ENCODE peak calls at places on chromosomes 2 and 18, in eight cellular contexts. H is HCT116, M is A549, Y is HepG2, U is HL-60, P is K562, K is GM12878, V is Panc1. G is an unnamed sample.

GRCh38 chr2:95266781-95267430 is 7.3 kb upstream of the PROM2 start:
- DNase-seq in H (no peak), M (no peak), Y (no peak), U (no peak), P (no peak), K (no peak), V (no peak), G (no peak)

GRCh38 chr18:58779514-58779913 is 85.2 kb upstream of the ZNF532 start:
- DNase-seq in H (no peak), M (no peak), Y (no peak), U (no peak), P (no peak), K (no peak), V (no peak), G (no peak)

GRCh38 chr2:237277151-237277550 is 136.8 kb downstream of the COL6A3 start:
- DNase-seq in H (no peak), M (no peak), Y (no peak), U (no peak), P (no peak), K (no peak), V (no peak), G (no peak)

GRCh38 chr18:36595046-36595817 is 233.6 kb downstream of the TPGS2 start:
- DNase-seq in H (no peak), M (no peak), Y (no peak), U (no peak), P (no peak), K (no peak), V (no peak), G (no peak)

GRCh38 chr2:47688561-47688960 is 94.4 kb upstream of the MSH6 start:
- DNase-seq in H (no peak), M (no peak), Y (no peak), U (peak; percentile 18), P (no peak), K (no peak), V (no peak), G (no peak)

GRCh38 chr2:189927823-189928222 is 134.7 kb downstream of the MSTN start:
- DNase-seq in H (no peak), M (no peak), Y (no peak), U (no peak), P (no peak), K (no peak), V (no peak), G (no peak)

GRCh38 chr2:136141510-136142154 is 23.7 kb upstream of the CXCR4 start:
- DNase-seq in H (no peak), M (no peak), Y (no peak), U (peak; percentile 83), P (peak; percentile 16), K (no peak), V (no peak), G (peak; percentile 74)

GRCh38 chr2:150274108-150274507 is 213.4 kb downstream of the RND3 start:
- DNase-seq in H (no peak), M (no peak), Y (no peak), U (no peak), P (no peak), K (no peak), V (no peak), G (no peak)

GRCh38 chr2:160387558-160388262 is 105.9 kb downstream of the RBMS1 start:
- DNase-seq in H (no peak), M (peak; percentile 85), Y (no peak), U (no peak), P (no peak), K (no peak), V (no peak), G (no peak)

GRCh38 chr2:237693281-237694039 is 66.1 kb downstream of the LRRFIP1 start:
- DNase-seq in H (no peak), M (peak; percentile 69), Y (peak; percentile 64), U (no peak), P (peak; percentile 50), K (no peak), V (peak; percentile 48), G (no peak)

GRCh38 chr2:65442420-65443020 is 10.1 kb upstream of the SPRED2 start:
- DNase-seq in H (no peak), M (no peak), Y (no peak), U (no peak), P (no peak), K (no peak), V (no peak), G (no peak)
- TF ChIP-seq CTCF in H (no peak), M (no peak), Y (no peak), U (no peak), P (no peak), K (no peak), V (no peak), G (no peak)

GRCh38 chr2:61055557-61055956 is 10.1 kb upstream of the SANBR start:
- DNase-seq in H (no peak), M (peak; percentile 36), Y (no peak), U (no peak), P (no peak), K (no peak), V (no peak), G (no peak)
- TF ChIP-seq REST in H (no peak), M (no peak), Y (no peak), U (no peak), P (no peak), K (no peak), V (no peak), G (no peak)

DNA sequence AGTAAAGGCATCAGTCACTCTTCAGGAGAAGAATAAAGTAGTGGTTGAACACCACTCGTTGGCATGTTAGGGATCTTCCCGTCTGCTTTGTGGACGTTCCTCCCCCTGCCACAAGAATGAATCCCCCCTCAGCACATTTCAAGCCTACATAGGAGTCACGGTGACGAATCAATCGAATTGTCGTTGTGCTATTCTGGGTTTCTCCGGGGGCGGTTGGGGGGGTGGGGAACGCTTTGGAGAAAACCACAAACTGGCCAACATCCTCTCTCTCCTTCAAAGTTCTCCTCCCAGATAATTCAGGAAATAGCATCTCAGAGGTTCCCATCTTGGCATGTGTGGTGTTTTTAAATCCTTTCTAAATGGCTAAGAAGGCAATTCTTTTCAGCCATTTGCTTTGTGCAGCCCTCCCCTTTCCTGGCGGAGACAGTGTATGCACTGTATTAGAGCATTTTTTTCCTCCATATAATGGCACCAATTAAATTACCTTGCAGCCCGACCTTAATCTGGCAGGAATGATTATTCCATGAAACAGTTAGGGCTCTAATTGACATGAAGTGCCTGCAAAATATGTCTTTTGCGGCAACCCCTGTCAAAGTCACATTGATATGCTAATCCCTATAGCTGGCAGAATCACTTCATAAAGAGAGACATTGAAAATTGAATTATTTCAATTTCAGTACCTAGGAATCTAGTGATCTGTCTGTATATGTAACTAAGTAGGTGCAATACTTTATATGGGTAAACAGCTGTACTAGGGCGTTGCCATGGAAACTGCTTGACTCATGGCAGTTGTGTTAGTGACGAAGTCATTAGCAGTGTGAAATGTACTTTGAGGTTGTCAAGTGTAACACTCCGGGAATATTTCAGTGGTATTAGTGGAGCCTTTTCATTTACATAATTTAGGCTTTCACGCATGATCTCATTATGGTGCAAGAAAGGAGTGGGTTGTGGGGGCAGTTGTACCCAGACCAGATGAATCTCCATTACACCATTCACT is 323.4 kb upstream of the SLC14A2 start:
- DNase-seq in H (no peak), M (no peak), Y (no peak), U (no peak), P (peak; percentile 4), K (no peak), V (no peak), G (peak; percentile 22)
- H3K4me3 ChIP-seq in H (no peak overlapping the region), M (no peak overlapping the region), Y (no peak overlapping the region), U (no peak overlapping the region), P (no peak overlapping the region), K (no peak overlapping the region), V (no peak overlapping the region), G (no peak overlapping the region)

GRCh38 chr2:66982766-66983165 is 414.4 kb upstream of the ETAA1 start:
- DNase-seq in H (no peak), M (no peak), Y (no peak), U (no peak), P (no peak), K (no peak), V (no peak), G (no peak)
- TF ChIP-seq CTCF in H (no peak), M (no peak), Y (peak; percentile 21), U (no peak), P (no peak), K (no peak), V (no peak), G (no peak)

DNA sequence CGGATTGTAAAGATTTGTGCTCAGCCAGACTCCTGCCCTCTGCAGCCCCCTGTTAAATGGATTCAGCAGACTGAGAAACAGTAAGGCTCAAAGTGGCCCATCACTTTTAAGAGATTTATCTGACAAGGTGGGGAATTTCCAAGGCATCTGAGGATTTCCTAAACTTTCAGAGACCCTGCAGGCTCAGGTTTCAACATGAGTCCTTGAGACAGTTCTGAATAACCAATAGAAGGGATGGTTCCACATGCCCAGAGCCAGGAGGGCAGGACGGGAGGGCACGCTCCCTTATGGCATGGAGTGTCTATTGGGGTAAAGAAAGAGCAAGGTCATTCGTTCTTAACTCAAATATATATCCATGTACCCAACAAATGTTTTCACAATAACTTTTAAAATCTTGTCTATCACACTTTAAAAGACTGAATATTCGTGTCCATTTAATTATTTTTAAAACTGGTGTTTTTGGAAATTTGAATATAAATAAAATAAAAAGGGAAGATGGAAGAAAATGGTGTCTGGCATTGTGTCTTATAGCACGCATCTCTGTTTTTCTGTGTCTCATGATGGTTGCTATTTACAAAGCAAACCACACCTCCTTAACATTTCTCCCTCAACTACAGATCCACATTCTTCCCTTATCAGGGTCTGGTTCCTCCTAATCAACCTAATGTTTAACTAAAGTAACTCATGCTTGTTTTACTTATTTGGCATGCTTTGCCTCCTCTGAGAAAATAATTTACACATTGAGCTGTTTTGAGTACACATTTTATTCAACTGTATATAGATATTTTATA is 56.0 kb upstream of the DSG1 start:
- DNase-seq in H (no peak), M (peak; percentile 32), Y (peak; percentile 59), U (no peak), P (no peak), K (no peak), V (no peak), G (no peak)
- TF ChIP-seq REST in H (no peak), M (no peak), Y (no peak), U (no peak), P (no peak), K (no peak), V (no peak), G (no peak)

GRCh38 chr2:74549685-74549971 is 4.1 kb downstream of the LOXL3 start:
- DNase-seq in H (no peak), M (no peak), Y (no peak), U (no peak), P (no peak), K (no peak), V (no peak), G (peak; percentile 67)
- H3K4me3 ChIP-seq in H (peak overlapping the region; percentile 74), M (peak overlapping the region; percentile 78), Y (no peak overlapping the region), U (no peak overlapping the region), P (no peak overlapping the region), K (peak overlapping the region; percentile 95), V (peak overlapping the region; percentile 80), G (peak overlapping the region; percentile 60)

G was measured in SK-N-SH.